ENCODE peak calls at places on chromosome 14, in five cellular contexts. C is GM12878, Q is dorsolateral prefrontal cortex, Z is lung, T is pancreas. B is an unnamed sample.

GRCh38 chr14:22887260-22887989 is 4.4 kb downstream of the REM2 start:
- DNase-seq in C (peak; percentile 80), Q (no peak), Z (peak; percentile 73), T (peak; percentile 77), B (peak; percentile 84)

GRCh38 chr14:38553586-38553985 is 297.7 kb upstream of the CLEC14A start:
- DNase-seq in C (no peak), Q (no peak), Z (no peak), T (no peak), B (no peak)

GRCh38 chr14:64760146-64760755 is 56.0 kb downstream of the PLEKHG3 start:
- DNase-seq in C (no peak), Q (no peak), Z (peak; percentile 60), T (no peak), B (peak; percentile 61)

GRCh38 chr14:88322505-88323085 is 474 bp downstream of the KCNK10 start:
- DNase-seq in C (no peak), Q (peak; percentile 55), Z (no peak), T (no peak), B (no peak)

GRCh38 chr14:37270629-37271028 is 72.9 kb downstream of the MIPOL1 start:
- DNase-seq in C (no peak), Q (no peak), Z (no peak), T (no peak), B (no peak)

GRCh38 chr14:74620497-74620921 is 8.5 kb upstream of the LTBP2 start:
- DNase-seq in C (no peak), Q (no peak), Z (no peak), T (no peak), B (no peak)

GRCh38 chr14:71714225-71714624 is 218.0 kb upstream of the RGS6 start:
- DNase-seq in C (no peak), Q (no peak), Z (no peak), T (no peak), B (no peak)

GRCh38 chr14:61500046-61500445 is 178.7 kb downstream of the PRKCH start:
- DNase-seq in C (no peak), Q (no peak), Z (no peak), T (no peak), B (no peak)

GRCh38 chr14:31947076-31947475 is 130.0 kb upstream of the ARHGAP5 start:
- DNase-seq in C (no peak), Q (no peak), Z (no peak), T (no peak), B (no peak)

GRCh38 chr14:57066887-57067513 is 201.7 kb downstream of the EXOC5 start:
- DNase-seq in C (no peak), Q (peak; percentile 47), Z (no peak), T (peak; percentile 36), B (no peak)

GRCh38 chr14:54805080-54805479 is 97.5 kb downstream of the GCH1 start:
- DNase-seq in C (no peak), Q (no peak), Z (no peak), T (no peak), B (no peak)

GRCh38 chr14:85247071-85247470 is 282.9 kb upstream of the FLRT2 start:
- DNase-seq in C (no peak), Q (no peak), Z (no peak), T (no peak), B (no peak)

GRCh38 chr14:29937116-29937515 is 9.5 kb upstream of the PRKD1 start:
- DNase-seq in C (no peak), Q (no peak), Z (no peak), T (no peak), B (no peak)

GRCh38 chr14:65849096-65849495 is 436.6 kb downstream of the FUT8 start:
- DNase-seq in C (no peak), Q (no peak), Z (no peak), T (no peak), B (no peak)

GRCh38 chr14:73759183-73759713 is 45.1 kb upstream of the PNMA1 start:
- DNase-seq in C (no peak), Q (peak; percentile 76), Z (peak; percentile 61), T (peak; percentile 60), B (peak; percentile 59)

GRCh38 chr14:104252256-104253215 is 114.1 kb downstream of the KIF26A start:
- DNase-seq in C (no peak), Q (peak; percentile 30), Z (no peak), T (no peak), B (no peak)

GRCh38 chr14:20606190-20606901 is 15.2 kb upstream of the RNASE12 start:
- DNase-seq in C (no peak), Q (no peak), Z (no peak), T (no peak), B (no peak)

GRCh38 chr14:70916776-70917175 is 9.5 kb downstream of the PCNX1 start:
- DNase-seq in C (no peak), Q (no peak), Z (no peak), T (no peak), B (no peak)

GRCh38 chr14:39351708-39352107 is 80.5 kb downstream of the FBXO33 start:
- DNase-seq in C (no peak), Q (no peak), Z (no peak), T (no peak), B (no peak)

GRCh38 chr14:64636980-64637429 is 67.2 kb upstream of the PLEKHG3 start:
- DNase-seq in C (no peak), Q (no peak), Z (no peak), T (no peak), B (no peak)

GRCh38 chr14:63981569-63981968 is 128.8 kb downstream of the SYNE2 start:
- DNase-seq in C (no peak), Q (no peak), Z (no peak), T (no peak), B (no peak)

GRCh38 chr14:52553671-52554575 is 1.3 kb downstream of the GPR137C start:
- DNase-seq in C (peak; percentile 28), Q (peak; percentile 93), Z (peak; percentile 80), T (peak; percentile 88), B (peak; percentile 84)
- H3K27ac ChIP-seq in C (no peak overlapping the region), Q (peak overlapping the region; percentile 89), Z (no peak overlapping the region), T (peak overlapping the region; percentile 63), B (peak overlapping the region; percentile 66)

DNA sequence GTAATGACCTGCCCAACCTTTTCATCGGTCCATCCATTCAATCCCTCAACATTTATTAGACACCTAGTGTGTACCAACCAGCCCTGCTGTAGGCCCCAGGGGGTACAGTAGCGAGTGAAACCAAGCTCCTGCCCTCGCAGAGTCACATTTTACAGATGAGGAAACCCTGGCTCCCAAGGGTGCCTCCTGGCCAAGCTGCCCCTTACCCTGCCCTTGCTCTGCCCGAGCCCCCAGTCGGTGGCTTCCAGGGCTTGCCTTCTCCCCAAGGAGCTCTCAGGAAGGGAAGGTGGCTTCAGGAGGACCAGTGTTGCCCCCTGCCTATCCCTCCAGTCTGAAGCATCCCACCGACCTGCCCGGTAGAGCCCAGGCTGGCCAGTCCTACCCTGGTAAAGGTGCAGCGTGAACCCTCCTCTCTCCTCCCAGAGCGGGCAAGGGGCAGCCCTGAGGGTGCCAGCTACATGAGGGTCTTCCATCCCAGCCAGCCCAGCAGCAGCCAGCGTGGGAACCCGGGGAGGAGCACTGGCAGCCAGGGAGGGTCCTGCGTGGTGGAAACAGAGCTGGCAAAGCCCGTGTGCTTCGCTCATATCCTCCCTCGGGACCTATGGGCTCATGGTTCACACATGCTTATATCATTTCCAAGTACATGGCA is 670 bp upstream of the BEGAIN start:
- DNase-seq in C (no peak), Q (peak; percentile 32), Z (no peak), T (no peak), B (no peak)
- H3K4me3 ChIP-seq in C (no peak overlapping the region), Q (peak overlapping the region; percentile 6), Z (no peak overlapping the region), T (no peak overlapping the region), B (no peak overlapping the region)

GRCh38 chr14:90400904-90401561 is 4.2 kb downstream of the CALM1 start:
- DNase-seq in C (no peak), Q (no peak), Z (no peak), T (no peak), B (no peak)
- H3K27ac ChIP-seq in C (no peak overlapping the region), Q (peak overlapping the region; percentile 34), Z (no peak overlapping the region), T (no peak overlapping the region), B (peak overlapping the region; percentile 96)

GRCh38 chr14:91942128-91942527 is 5.4 kb downstream of the FBLN5 start:
- DNase-seq in C (no peak), Q (no peak), Z (no peak), T (no peak), B (no peak)
- H3K4me3 ChIP-seq in C (no peak overlapping the region), Q (no peak overlapping the region), Z (no peak overlapping the region), T (no peak overlapping the region), B (no peak overlapping the region)

GRCh38 chr14:68665792-68666195 is 127.1 kb downstream of the ZFP36L1 start:
- DNase-seq in C (no peak), Q (no peak), Z (no peak), T (no peak), B (no peak)
- H3K27ac ChIP-seq in C (no peak overlapping the region), Q (no peak overlapping the region), Z (no peak overlapping the region), T (no peak overlapping the region), B (no peak overlapping the region)

GRCh38 chr14:77023001-77023996 is 5.2 kb downstream of the IRF2BPL start:
- DNase-seq in C (no peak), Q (no peak), Z (no peak), T (peak; percentile 86), B (no peak)
- H3K4me3 ChIP-seq in C (no peak overlapping the region), Q (peak overlapping the region; percentile 76), Z (no peak overlapping the region), T (peak overlapping the region; percentile 18), B (no peak overlapping the region)

DNA sequence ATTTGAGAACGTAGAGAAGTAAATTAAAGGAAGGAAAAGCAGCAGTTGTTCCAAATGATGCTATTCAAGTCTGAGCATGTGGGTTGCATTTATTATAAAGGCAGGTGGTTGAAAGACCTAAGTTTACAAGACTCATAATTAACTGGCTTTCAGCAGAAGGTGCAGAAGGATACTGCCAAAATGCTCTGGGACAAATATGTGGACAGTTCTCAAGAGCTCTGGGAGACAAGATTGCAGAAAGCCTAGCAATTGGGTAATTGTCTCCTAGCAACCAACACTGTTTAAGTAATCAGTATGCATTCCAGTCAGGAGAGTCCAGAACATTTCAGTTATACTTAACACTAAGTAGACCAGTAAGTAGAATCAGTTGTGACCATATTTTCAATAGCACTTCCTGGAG is 131.5 kb downstream of the GPR135 start:
- DNase-seq in C (no peak), Q (no peak), Z (peak; percentile 46), T (no peak), B (no peak)
- H3K27ac ChIP-seq in C (no peak overlapping the region), Q (no peak overlapping the region), Z (peak overlapping the region; percentile 94), T (no peak overlapping the region), B (no peak overlapping the region)

DNA sequence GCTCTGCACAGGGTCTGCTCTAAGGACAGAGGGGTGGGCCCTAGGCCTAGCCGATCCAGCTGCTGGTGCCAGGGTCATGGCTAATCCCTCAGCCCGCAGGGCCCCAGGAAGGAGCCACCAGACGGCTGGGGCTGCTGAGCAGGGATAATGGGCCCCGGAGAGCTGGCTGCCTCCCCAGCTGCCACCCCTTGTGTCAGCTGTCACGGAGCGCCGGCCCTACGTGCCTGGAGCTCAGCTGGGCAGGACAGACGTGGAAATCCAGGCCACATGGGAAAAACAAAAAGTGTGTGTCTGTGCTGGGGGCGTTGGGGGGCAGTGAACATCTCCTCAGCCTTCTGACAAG is 36.2 kb downstream of the CHGA start:
- DNase-seq in C (no peak), Q (peak; percentile 83), Z (no peak), T (no peak), B (no peak)
- H3K4me3 ChIP-seq in C (no peak overlapping the region), Q (no peak overlapping the region), Z (no peak overlapping the region), T (no peak overlapping the region), B (no peak overlapping the region)